ENCODE peak calls at places on chromosome 5, in six cellular contexts. Z is psoas muscle; H is GM12878; S is Peyer's patch; G is H9; U is activated T-cell treated with anti-CD3 and anti-CD28 coated beads, Interleukin-2, amount 50 U/mL, for 72 hours. D is an unnamed sample.

GRCh38 chr5:177431317-177432142 is 5.1 kb downstream of the GRK6 start:
- DNase-seq in Z (peak), H (peak), S (peak), G (no peak), U (peak), D (no peak)

GRCh38 chr5:1315709-1316587 is 21.1 kb upstream of the TERT start:
- DNase-seq in Z (peak), H (peak), S (peak), G (peak), U (peak), D (no peak)

GRCh38 chr5:14864181-14864812 is 7.3 kb downstream of the ANKH start:
- DNase-seq in Z (no peak), H (no peak), S (no peak), G (no peak), U (no peak), D (no peak)

GRCh38 chr5:134547579-134547978 is 22.1 kb downstream of the JADE2 start:
- DNase-seq in Z (peak), H (no peak), S (no peak), G (no peak), U (no peak), D (no peak)

GRCh38 chr5:54965806-54966205 is 19.6 kb downstream of the ESM1 start:
- DNase-seq in Z (no peak), H (no peak), S (no peak), G (no peak), U (no peak), D (no peak)

GRCh38 chr5:59840200-59840601 is 53.3 kb downstream of the PDE4D start:
- DNase-seq in Z (no peak), H (no peak), S (no peak), G (no peak), U (no peak), D (no peak)

GRCh38 chr5:132103380-132103951 is 29.9 kb downstream of the CSF2 start:
- DNase-seq in Z (peak), H (peak), S (no peak), G (no peak), U (peak), D (no peak)

GRCh38 chr5:71697967-71698366 is 21.1 kb upstream of the CARTPT start:
- DNase-seq in Z (no peak), H (no peak), S (no peak), G (peak), U (no peak), D (peak)

GRCh38 chr5:23977996-23978395 is 470.6 kb downstream of the PRDM9 start:
- DNase-seq in Z (no peak), H (no peak), S (no peak), G (peak), U (peak), D (peak)

GRCh38 chr5:78922879-78923621 is 62.1 kb downstream of the ARSB start:
- DNase-seq in Z (no peak), H (no peak), S (no peak), G (no peak), U (peak), D (no peak)

GRCh38 chr5:154587123-154587725 is 109.2 kb upstream of the HAND1 start:
- DNase-seq in Z (no peak), H (no peak), S (no peak), G (no peak), U (no peak), D (no peak)

GRCh38 chr5:10192309-10192708 is 57.4 kb downstream of the ATPSCKMT start:
- DNase-seq in Z (no peak), H (no peak), S (no peak), G (no peak), U (no peak), D (no peak)

GRCh38 chr5:161034456-161034855 is 182.4 kb upstream of the ATP10B start:
- DNase-seq in Z (no peak), H (no peak), S (no peak), G (no peak), U (no peak), D (no peak)

GRCh38 chr5:78747703-78748359 is 99.3 kb upstream of the LHFPL2 start:
- DNase-seq in Z (no peak), H (no peak), S (no peak), G (no peak), U (no peak), D (no peak)

GRCh38 chr5:115419794-115420585 is 123.5 kb upstream of the CCDC112 start:
- DNase-seq in Z (no peak), H (no peak), S (no peak), G (no peak), U (no peak), D (no peak)

GRCh38 chr5:73418244-73418691 is 30.3 kb downstream of the FOXD1 start:
- DNase-seq in Z (no peak), H (no peak), S (no peak), G (no peak), U (no peak), D (no peak)

GRCh38 chr5:50963647-50964584 is 297.5 kb downstream of the PARP8 start:
- DNase-seq in Z (peak), H (no peak), S (no peak), G (peak), U (no peak), D (peak)

GRCh38 chr5:39598641-39599248 is 174.0 kb upstream of the DAB2 start:
- DNase-seq in Z (no peak), H (no peak), S (no peak), G (no peak), U (no peak), D (peak)

GRCh38 chr5:173581408-173582197 is 34.8 kb downstream of the BOD1 start:
- DNase-seq in Z (no peak), H (no peak), S (no peak), G (peak), U (peak), D (peak)

GRCh38 chr5:113520429-113520828 is 6.9 kb downstream of the YTHDC2 start:
- DNase-seq in Z (no peak), H (peak), S (no peak), G (no peak), U (peak), D (no peak)

GRCh38 chr5:113212244-113212920 is 222.4 kb downstream of the TSSK1B start:
- DNase-seq in Z (no peak), H (no peak), S (no peak), G (no peak), U (no peak), D (no peak)

GRCh38 chr5:8457187-8458037 is 588.5 kb downstream of the MTRR start:
- DNase-seq in Z (peak), H (peak), S (peak), G (peak), U (peak), D (no peak)

GRCh38 chr5:43165323-43165722 is 26.7 kb upstream of the NIM1K start:
- DNase-seq in Z (no peak), H (no peak), S (no peak), G (no peak), U (no peak), D (no peak)

GRCh38 chr5:54171645-54172384 is 138.6 kb downstream of the ARL15 start:
- DNase-seq in Z (no peak), H (no peak), S (no peak), G (no peak), U (no peak), D (no peak)

GRCh38 chr5:132354828-132355765 is 14.4 kb upstream of the SLC22A5 start:
- DNase-seq in Z (no peak), H (no peak), S (no peak), G (peak), U (no peak), D (no peak)

GRCh38 chr5:9692576-9692975 is 62.4 kb upstream of the TAS2R1 start:
- DNase-seq in Z (no peak), H (no peak), S (no peak), G (no peak), U (no peak), D (no peak)

GRCh38 chr5:41598011-41598410 is 87.6 kb upstream of the PLCXD3 start:
- DNase-seq in Z (no peak), H (no peak), S (no peak), G (no peak), U (no peak), D (no peak)

GRCh38 chr5:171420429-171421231 is 1.2 kb downstream of the FGF18 start:
- DNase-seq in Z (peak), H (no peak), S (peak), G (peak), U (no peak), D (no peak)

GRCh38 chr5:134124289-134125194 is 10.1 kb downstream of the TCF7 start:
- DNase-seq in Z (no peak), H (no peak), S (no peak), G (no peak), U (no peak), D (no peak)

GRCh38 chr5:76337949-76338589 is 65.0 kb upstream of the IQGAP2 start:
- DNase-seq in Z (no peak), H (peak), S (peak), G (peak), U (peak), D (peak)